ENCODE peak calls at places on chromosomes 5 and 9, in six cellular contexts. One of them, this sample, is unnamed.
A peak's percentile ranks its signal among the peaks of the same experiment; 100 is the strongest.

GRCh38 chr5:142770650-142771609 is 753 bp downstream of the ARHGAP26 start:
- DNase-seq in HCT116: no peak
- DNase-seq in heart left ventricle: peak; percentile 69
- DNase-seq in uterus: peak; percentile 51
- DNase-seq in A549: peak; percentile 61
- DNase-seq in body of pancreas: peak; percentile 61
- DNase-seq in this sample: peak; percentile 32

GRCh38 chr9:32587901-32588300 is 14.9 kb upstream of the NDUFB6 start:
- DNase-seq in heart left ventricle: no peak
- DNase-seq in uterus: no peak
- DNase-seq in A549: no peak
- DNase-seq in HCT116: no peak
- DNase-seq in body of pancreas: no peak
- DNase-seq in this sample: no peak

GRCh38 chr5:56607551-56607950 is 207.8 kb upstream of the MAP3K1 start:
- DNase-seq in A549: no peak
- DNase-seq in uterus: no peak
- DNase-seq in heart left ventricle: no peak
- DNase-seq in HCT116: no peak
- DNase-seq in body of pancreas: no peak
- DNase-seq in this sample: no peak

GRCh38 chr5:131381011-131381410 is 117.2 kb downstream of the CDC42SE2 start:
- DNase-seq in heart left ventricle: no peak
- DNase-seq in uterus: no peak
- DNase-seq in HCT116: no peak
- DNase-seq in body of pancreas: no peak
- DNase-seq in A549: no peak
- DNase-seq in this sample: no peak

GRCh38 chr5:37553720-37554402 is 174.7 kb downstream of the WDR70 start:
- DNase-seq in HCT116: no peak
- DNase-seq in body of pancreas: no peak
- DNase-seq in heart left ventricle: no peak
- DNase-seq in A549: no peak
- DNase-seq in uterus: no peak
- DNase-seq in this sample: no peak

GRCh38 chr9:96509848-96510247 is 59.9 kb downstream of the HABP4 start:
- DNase-seq in A549: no peak
- DNase-seq in HCT116: no peak
- DNase-seq in uterus: no peak
- DNase-seq in heart left ventricle: no peak
- DNase-seq in body of pancreas: no peak
- DNase-seq in this sample: no peak

GRCh38 chr5:29853711-29854110 is 1339.8 kb upstream of the CDH6 start:
- DNase-seq in HCT116: no peak
- DNase-seq in body of pancreas: no peak
- DNase-seq in uterus: no peak
- DNase-seq in heart left ventricle: no peak
- DNase-seq in A549: no peak
- DNase-seq in this sample: no peak

GRCh38 chr5:40221796-40222195 is 457.9 kb upstream of the PTGER4 start:
- DNase-seq in uterus: no peak
- DNase-seq in HCT116: no peak
- DNase-seq in heart left ventricle: no peak
- DNase-seq in A549: no peak
- DNase-seq in body of pancreas: no peak
- DNase-seq in this sample: peak; percentile 33

GRCh38 chr5:128084228-128085167 is 932 bp downstream of the SLC12A2 start:
- DNase-seq in heart left ventricle: peak; percentile 48
- DNase-seq in body of pancreas: peak; percentile 63
- DNase-seq in HCT116: no peak
- DNase-seq in A549: no peak
- DNase-seq in uterus: peak; percentile 31
- DNase-seq in this sample: no peak

GRCh38 chr5:59275537-59276276 is 617.8 kb downstream of the PDE4D start:
- DNase-seq in A549: peak; percentile 91
- DNase-seq in HCT116: no peak
- DNase-seq in heart left ventricle: peak; percentile 51
- DNase-seq in uterus: peak; percentile 28
- DNase-seq in body of pancreas: peak; percentile 69
- DNase-seq in this sample: peak; percentile 5

GRCh38 chr5:171968512-171968911 is 37.9 kb downstream of the FBXW11 start:
- DNase-seq in heart left ventricle: no peak
- DNase-seq in HCT116: no peak
- DNase-seq in A549: no peak
- DNase-seq in uterus: no peak
- DNase-seq in body of pancreas: no peak
- DNase-seq in this sample: no peak

GRCh38 chr9:128113526-128114325 is 13.8 kb downstream of the PTGES2 start:
- DNase-seq in uterus: no peak
- DNase-seq in heart left ventricle: peak; percentile 24
- DNase-seq in A549: no peak
- DNase-seq in HCT116: no peak
- DNase-seq in body of pancreas: peak; percentile 2
- DNase-seq in this sample: no peak

GRCh38 chr9:3992924-3993323 is 306.9 kb downstream of the GLIS3 start:
- DNase-seq in HCT116: no peak
- DNase-seq in uterus: no peak
- DNase-seq in heart left ventricle: no peak
- DNase-seq in A549: no peak
- DNase-seq in body of pancreas: peak; percentile 10
- DNase-seq in this sample: no peak

GRCh38 chr5:138212828-138213160 is 329 bp downstream of the CDC23 start:
- DNase-seq in A549: peak; percentile 19
- DNase-seq in HCT116: no peak
- DNase-seq in uterus: no peak
- DNase-seq in body of pancreas: no peak
- DNase-seq in heart left ventricle: peak; percentile 28
- DNase-seq in this sample: peak; percentile 14

GRCh38 chr5:76175821-76176403 is 92.7 kb downstream of the SV2C start:
- DNase-seq in body of pancreas: no peak
- DNase-seq in uterus: no peak
- DNase-seq in A549: no peak
- DNase-seq in HCT116: no peak
- DNase-seq in heart left ventricle: no peak
- DNase-seq in this sample: no peak

GRCh38 chr9:77965445-77965844 is 66.2 kb downstream of the GNAQ start:
- DNase-seq in uterus: no peak
- DNase-seq in body of pancreas: no peak
- DNase-seq in HCT116: no peak
- DNase-seq in A549: no peak
- DNase-seq in heart left ventricle: no peak
- DNase-seq in this sample: no peak

GRCh38 chr9:134653259-134654009 is 11.8 kb downstream of the COL5A1 start:
- DNase-seq in uterus: peak; percentile 51
- DNase-seq in heart left ventricle: peak; percentile 44
- DNase-seq in HCT116: no peak
- DNase-seq in A549: no peak
- DNase-seq in body of pancreas: no peak
- DNase-seq in this sample: no peak

GRCh38 chr9:101481296-101481695 is 45.7 kb upstream of the ALDOB start:
- DNase-seq in A549: no peak
- DNase-seq in uterus: no peak
- DNase-seq in body of pancreas: no peak
- DNase-seq in HCT116: no peak
- DNase-seq in heart left ventricle: no peak
- DNase-seq in this sample: no peak

GRCh38 chr5:39501403-39501802 is 76.6 kb upstream of the DAB2 start:
- DNase-seq in HCT116: no peak
- DNase-seq in body of pancreas: peak; percentile 18
- DNase-seq in heart left ventricle: peak; percentile 71
- DNase-seq in uterus: peak; percentile 52
- DNase-seq in A549: peak; percentile 32
- DNase-seq in this sample: peak; percentile 36

GRCh38 chr9:21110708-21111576 is 30.7 kb downstream of the IFNW1 start:
- DNase-seq in body of pancreas: no peak
- DNase-seq in heart left ventricle: no peak
- DNase-seq in A549: peak; percentile 77
- DNase-seq in HCT116: peak; percentile 70
- DNase-seq in uterus: no peak
- DNase-seq in this sample: no peak

GRCh38 chr5:138968601-138969000 is 93.5 kb upstream of the LRRTM2 start:
- DNase-seq in heart left ventricle: no peak
- DNase-seq in HCT116: no peak
- DNase-seq in A549: no peak
- DNase-seq in body of pancreas: no peak
- DNase-seq in uterus: no peak
- DNase-seq in this sample: no peak

GRCh38 chr9:135413086-135413375 is 66.6 kb upstream of the PPP1R26 start:
- DNase-seq in body of pancreas: no peak
- DNase-seq in HCT116: no peak
- DNase-seq in A549: no peak
- DNase-seq in heart left ventricle: no peak
- DNase-seq in uterus: no peak
- DNase-seq in this sample: no peak

DNA sequence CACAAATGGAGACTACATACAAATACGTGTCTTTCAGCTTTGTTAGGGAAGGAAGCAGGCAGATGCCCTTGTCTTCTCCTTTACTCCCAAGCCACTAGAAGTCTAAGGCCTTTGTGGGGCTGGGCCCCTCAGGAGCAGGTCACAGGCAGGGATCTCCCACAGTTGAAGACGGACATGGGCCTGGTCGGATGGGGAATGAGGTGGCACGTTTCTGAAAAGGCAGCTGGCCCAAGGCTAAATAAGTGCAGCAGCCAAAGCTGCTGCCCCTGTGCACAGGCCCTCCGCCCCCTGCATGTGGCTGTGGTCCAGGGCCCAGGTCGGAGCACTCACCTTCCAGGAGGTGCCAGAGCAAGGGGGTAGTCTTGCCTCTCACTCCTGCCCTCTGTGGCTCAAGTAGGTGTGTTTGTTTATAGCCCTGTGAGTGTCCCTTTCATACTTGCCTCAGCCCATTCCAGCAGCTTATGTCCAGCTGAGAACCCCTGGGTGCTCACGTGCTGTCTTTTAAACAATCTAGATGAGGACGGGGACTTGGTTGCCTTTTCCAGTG is 1.8 kb downstream of the SQSTM1 start:
- DNase-seq in A549: no peak
- DNase-seq in uterus: no peak
- DNase-seq in heart left ventricle: peak; percentile 26
- DNase-seq in body of pancreas: no peak
- DNase-seq in HCT116: no peak
- DNase-seq in this sample: no peak
- TF ChIP-seq POLR2A in A549: peak; percentile 21
- TF ChIP-seq POLR2A in uterus: no peak
- TF ChIP-seq POLR2A in heart left ventricle: no peak
- TF ChIP-seq POLR2A in body of pancreas: no peak
- TF ChIP-seq POLR2A in HCT116: no peak
- TF ChIP-seq POLR2A in this sample: no peak

DNA sequence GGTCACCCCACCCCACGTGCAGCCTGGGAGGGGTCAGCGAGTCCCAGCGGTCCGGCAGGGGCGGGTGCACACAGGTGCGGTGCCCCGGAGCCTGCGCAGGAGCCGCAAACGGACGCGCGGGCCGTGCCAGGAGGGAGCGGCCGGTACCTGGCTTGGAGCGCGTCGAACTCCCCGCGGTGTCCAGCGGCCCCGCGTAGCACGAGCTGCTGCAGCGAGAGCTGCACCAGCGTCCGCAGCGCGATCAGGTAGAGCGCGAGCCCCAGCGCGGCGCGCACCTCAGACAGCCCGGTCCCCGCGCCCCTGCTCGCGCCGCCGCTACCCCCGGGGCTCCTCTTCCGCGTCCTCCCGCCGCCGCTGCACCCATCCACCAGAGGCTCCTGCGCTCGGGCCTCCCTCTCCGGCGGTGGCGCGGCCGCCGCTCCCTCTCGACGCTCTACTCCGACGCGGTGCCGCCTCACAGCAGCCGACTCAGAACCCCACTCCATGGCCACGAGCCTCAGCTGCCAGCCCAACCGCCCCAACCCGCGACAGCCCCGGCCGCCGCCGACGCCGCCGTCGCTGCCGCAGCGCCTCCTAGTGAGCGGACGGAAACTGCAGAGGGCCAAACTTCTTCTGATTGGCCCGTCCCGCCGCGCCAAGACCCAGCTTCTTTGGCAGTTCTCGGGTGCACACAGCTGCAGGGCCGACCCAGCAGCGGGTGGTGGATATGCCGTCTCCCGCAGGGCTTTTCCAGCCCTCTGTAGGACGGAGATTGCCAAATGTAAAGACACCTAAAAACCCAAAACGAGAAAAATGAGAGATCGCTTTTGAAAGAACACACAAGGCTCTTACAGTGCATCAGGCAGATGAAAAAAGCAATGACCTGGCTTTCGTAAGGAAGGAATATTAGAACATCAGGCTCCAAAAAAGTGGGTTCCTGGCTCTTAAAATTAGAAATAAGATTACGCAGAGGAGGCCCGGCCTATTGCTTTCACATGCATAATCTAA is at the start of gene ERMP1:
- DNase-seq in heart left ventricle: peak; percentile 93
- DNase-seq in body of pancreas: peak; percentile 93
- DNase-seq in HCT116: peak; percentile 41
- DNase-seq in A549: peak; percentile 86
- DNase-seq in uterus: peak; percentile 91
- DNase-seq in this sample: peak; percentile 79
- TF ChIP-seq POLR2A in heart left ventricle: peak; percentile 61
- TF ChIP-seq POLR2A in body of pancreas: peak; percentile 81
- TF ChIP-seq POLR2A in HCT116: peak; percentile 76
- TF ChIP-seq POLR2A in A549: peak; percentile 75
- TF ChIP-seq POLR2A in uterus: no peak
- TF ChIP-seq POLR2A in this sample: peak; percentile 40

DNA sequence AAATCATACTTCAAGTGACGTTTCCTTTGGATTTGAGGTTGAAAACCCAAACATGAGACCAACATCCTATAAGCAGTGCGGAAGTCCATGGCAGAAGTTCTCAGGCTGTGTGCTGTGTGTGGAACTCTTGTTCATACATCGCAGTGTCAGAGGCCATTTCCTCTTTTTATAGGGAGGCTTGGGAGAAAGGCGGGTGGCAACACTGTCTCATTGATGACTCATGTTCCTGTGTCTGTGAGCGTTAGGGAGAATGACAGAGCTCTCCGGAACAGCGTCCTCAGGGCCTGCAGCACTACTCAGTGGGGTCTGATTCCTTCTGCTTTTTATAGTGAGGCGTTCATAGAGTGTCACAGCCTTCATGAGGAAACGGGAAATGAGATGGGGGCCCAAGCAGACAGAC is 98.8 kb upstream of the BASP1 start:
- DNase-seq in body of pancreas: peak; percentile 28
- DNase-seq in A549: peak; percentile 92
- DNase-seq in heart left ventricle: peak; percentile 58
- DNase-seq in HCT116: peak; percentile 70
- DNase-seq in uterus: no peak
- DNase-seq in this sample: peak; percentile 92
- TF ChIP-seq POLR2A in body of pancreas: no peak
- TF ChIP-seq POLR2A in A549: no peak
- TF ChIP-seq POLR2A in heart left ventricle: no peak
- TF ChIP-seq POLR2A in HCT116: no peak
- TF ChIP-seq POLR2A in uterus: no peak
- TF ChIP-seq POLR2A in this sample: no peak

GRCh38 chr9:72925891-72926290 is 27.0 kb downstream of the ALDH1A1 start:
- DNase-seq in uterus: no peak
- DNase-seq in heart left ventricle: no peak
- DNase-seq in A549: no peak
- DNase-seq in body of pancreas: no peak
- DNase-seq in HCT116: no peak
- DNase-seq in this sample: no peak
- TF ChIP-seq POLR2A in uterus: no peak
- TF ChIP-seq POLR2A in heart left ventricle: no peak
- TF ChIP-seq POLR2A in A549: no peak
- TF ChIP-seq POLR2A in body of pancreas: no peak
- TF ChIP-seq POLR2A in HCT116: no peak
- TF ChIP-seq POLR2A in this sample: no peak

This sample was measured in H54.